ENCODE peak calls at places on chromosomes 1 and 21, in five cellular contexts. Y is mesenchymal stem cell, N is neuronal stem cell, W is H9, X is H1. O is an unnamed sample.

GRCh38 chr1:183580281-183580682 is 10.0 kb downstream of the NCF2 start:
- DNase-seq in Y (peak; percentile 24), N (no peak), W (peak; percentile 82), X (no peak), O (peak; percentile 15)

GRCh38 chr21:42219606-42220137 is 732 bp downstream of the ABCG1 start:
- DNase-seq in Y (no peak), N (no peak), W (peak; percentile 37), X (peak; percentile 64), O (no peak)

GRCh38 chr1:205229916-205230700 is 2.4 kb downstream of the TMCC2 start:
- DNase-seq in Y (peak; percentile 15), N (no peak), W (no peak), X (no peak), O (no peak)

GRCh38 chr1:28341591-28341990 is 12.8 kb downstream of the MED18 start:
- DNase-seq in Y (no peak), N (no peak), W (no peak), X (no peak), O (peak; percentile 93)

GRCh38 chr1:12556368-12556930 is 61.6 kb downstream of the DHRS3 start:
- DNase-seq in Y (peak; percentile 83), N (no peak), W (no peak), X (no peak), O (peak; percentile 83)

GRCh38 chr1:65717815-65718454 is 74.8 kb upstream of the PDE4B start:
- DNase-seq in Y (peak; percentile 19), N (no peak), W (no peak), X (no peak), O (peak; percentile 56)

GRCh38 chr1:31503581-31503980 is 72.7 kb upstream of the TINAGL1 start:
- DNase-seq in Y (no peak), N (no peak), W (no peak), X (no peak), O (no peak)

GRCh38 chr1:46174448-46175231 is at the start of gene TSPAN1:
- DNase-seq in Y (peak; percentile 72), N (no peak), W (no peak), X (no peak), O (no peak)

GRCh38 chr1:225617479-225617878 is 35.4 kb downstream of the ENAH start:
- DNase-seq in Y (peak; percentile 36), N (no peak), W (no peak), X (no peak), O (no peak)

GRCh38 chr1:206002160-206002559 is 1.0 kb downstream of the RAB7B start:
- DNase-seq in Y (no peak), N (no peak), W (no peak), X (peak; percentile 22), O (no peak)

GRCh38 chr1:66532798-66533783 is 862 bp upstream of the SGIP1 start:
- DNase-seq in Y (peak; percentile 93), N (peak; percentile 38), W (peak; percentile 39), X (peak; percentile 62), O (no peak)

GRCh38 chr1:161307230-161307768 is 2.5 kb downstream of the MPZ start:
- DNase-seq in Y (peak; percentile 83), N (no peak), W (no peak), X (no peak), O (no peak)

GRCh38 chr1:118744420-118744819 is 243.7 kb downstream of the TBX15 start:
- DNase-seq in Y (no peak), N (no peak), W (no peak), X (no peak), O (no peak)

GRCh38 chr1:64895500-64895899 is 70.8 kb downstream of the JAK1 start:
- DNase-seq in Y (no peak), N (no peak), W (no peak), X (no peak), O (no peak)

GRCh38 chr1:41539999-41540398 is 55.5 kb upstream of the EDN2 start:
- DNase-seq in Y (no peak), N (no peak), W (no peak), X (no peak), O (no peak)

GRCh38 chr1:230495891-230496385 is 69.8 kb upstream of the PGBD5 start:
- DNase-seq in Y (no peak), N (no peak), W (no peak), X (no peak), O (no peak)

GRCh38 chr1:98870959-98871903 is 133.4 kb downstream of the PLPPR5 start:
- DNase-seq in Y (no peak), N (no peak), W (no peak), X (no peak), O (no peak)

GRCh38 chr1:78493456-78493855 is 2.7 kb downstream of the PTGFR start:
- DNase-seq in Y (no peak), N (no peak), W (no peak), X (no peak), O (no peak)

GRCh38 chr1:183023146-183023600 is at the start of gene LAMC1:
- DNase-seq in Y (peak; percentile 84), N (peak; percentile 91), W (peak; percentile 93), X (peak; percentile 90), O (peak; percentile 67)

GRCh38 chr1:62234709-62235108 is 40.1 kb downstream of the L1TD1 start:
- DNase-seq in Y (no peak), N (no peak), W (no peak), X (no peak), O (no peak)

GRCh38 chr1:211490821-211491415 is 1.0 kb downstream of the RD3 start:
- DNase-seq in Y (no peak), N (no peak), W (no peak), X (no peak), O (no peak)

GRCh38 chr1:206143537-206144155 is 26.5 kb upstream of the AVPR1B start:
- DNase-seq in Y (no peak), N (no peak), W (no peak), X (no peak), O (no peak)

GRCh38 chr1:92623187-92623778 is 136.6 kb upstream of the GFI1 start:
- DNase-seq in Y (peak; percentile 12), N (no peak), W (no peak), X (no peak), O (no peak)

GRCh38 chr1:224433041-224433670 is 1.4 kb downstream of the WDR26 start:
- DNase-seq in Y (peak; percentile 52), N (peak; percentile 18), W (no peak), X (no peak), O (no peak)

GRCh38 chr1:46315669-46316403 is 12.3 kb downstream of the UQCRH start:
- DNase-seq in Y (peak; percentile 16), N (no peak), W (no peak), X (no peak), O (no peak)

GRCh38 chr1:6035265-6035664 is 10.4 kb upstream of the KCNAB2 start:
- DNase-seq in Y (no peak), N (no peak), W (no peak), X (no peak), O (no peak)

DNA sequence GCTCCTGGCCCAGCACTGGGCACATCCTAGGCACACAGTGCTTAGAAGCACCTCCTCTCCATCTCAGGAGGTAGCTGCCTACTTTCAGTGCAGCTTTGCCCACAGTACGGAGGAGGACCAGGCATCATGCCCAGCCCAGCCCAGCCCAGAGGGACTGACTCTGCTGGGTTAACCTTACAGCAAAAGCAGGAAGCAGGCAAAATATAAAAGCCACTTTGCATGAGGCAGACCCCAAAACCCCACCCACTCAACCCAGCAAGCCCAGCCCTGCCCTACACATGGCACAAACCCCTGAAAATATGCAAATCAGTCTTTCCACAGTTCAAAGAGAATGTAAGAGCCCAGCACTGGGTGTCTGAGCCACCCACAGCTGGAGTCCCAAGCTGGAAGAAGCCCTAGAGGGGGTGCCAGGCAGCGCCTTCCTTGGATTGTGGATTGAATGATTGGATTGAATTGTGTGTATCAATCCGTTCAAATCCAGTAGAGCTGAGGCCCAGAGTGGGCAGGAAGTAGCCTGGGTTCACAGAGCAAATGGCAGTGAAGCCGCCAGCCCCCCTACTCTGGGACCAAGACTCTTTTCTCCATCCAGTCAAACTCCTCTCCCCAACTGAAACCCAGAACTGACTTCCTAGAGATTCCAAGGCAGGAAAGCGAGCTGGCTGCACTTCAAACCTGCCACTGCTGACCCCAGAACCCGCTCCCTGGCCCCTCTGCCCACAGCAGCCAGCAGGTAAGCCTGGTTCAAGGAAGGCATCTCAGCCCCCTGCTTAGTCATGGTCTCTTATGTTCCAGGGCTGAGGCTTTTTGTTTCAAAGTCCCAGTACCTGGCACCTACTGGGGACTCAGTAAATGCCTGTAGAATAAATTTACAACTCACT is 117.7 kb downstream of the LACTBL1 start:
- DNase-seq in Y (no peak), N (no peak), W (no peak), X (no peak), O (no peak)
- H2BK5ac ChIP-seq in Y (no peak overlapping the region), N (no peak overlapping the region), W (no peak overlapping the region), X (no peak overlapping the region), O (no peak overlapping the region)

DNA sequence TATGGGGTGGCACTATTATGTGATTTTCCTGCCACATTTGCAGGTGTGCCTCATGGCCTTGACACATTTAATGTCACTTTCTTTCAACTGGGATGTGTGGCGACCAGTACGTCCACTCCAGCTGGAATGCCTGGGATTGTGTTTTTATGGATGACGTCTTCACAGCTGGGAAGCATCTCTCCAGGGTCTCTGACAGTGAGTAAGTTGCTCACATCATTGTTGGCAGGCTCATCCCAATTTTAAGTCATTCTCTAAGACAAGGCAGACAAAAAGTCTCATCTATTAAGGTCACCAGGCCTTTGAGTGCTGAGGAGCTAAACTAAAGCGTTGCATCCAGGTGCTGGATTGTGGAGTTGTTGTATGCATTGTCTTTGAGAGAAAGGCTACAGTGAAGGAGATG is 43.3 kb downstream of the RUNX1 start:
- DNase-seq in Y (no peak), N (no peak), W (no peak), X (no peak), O (no peak)
- H2BK12ac ChIP-seq in Y (peak overlapping the region; percentile 27), N (no peak overlapping the region), W (no peak overlapping the region), X (no peak overlapping the region), O (no peak overlapping the region)

DNA sequence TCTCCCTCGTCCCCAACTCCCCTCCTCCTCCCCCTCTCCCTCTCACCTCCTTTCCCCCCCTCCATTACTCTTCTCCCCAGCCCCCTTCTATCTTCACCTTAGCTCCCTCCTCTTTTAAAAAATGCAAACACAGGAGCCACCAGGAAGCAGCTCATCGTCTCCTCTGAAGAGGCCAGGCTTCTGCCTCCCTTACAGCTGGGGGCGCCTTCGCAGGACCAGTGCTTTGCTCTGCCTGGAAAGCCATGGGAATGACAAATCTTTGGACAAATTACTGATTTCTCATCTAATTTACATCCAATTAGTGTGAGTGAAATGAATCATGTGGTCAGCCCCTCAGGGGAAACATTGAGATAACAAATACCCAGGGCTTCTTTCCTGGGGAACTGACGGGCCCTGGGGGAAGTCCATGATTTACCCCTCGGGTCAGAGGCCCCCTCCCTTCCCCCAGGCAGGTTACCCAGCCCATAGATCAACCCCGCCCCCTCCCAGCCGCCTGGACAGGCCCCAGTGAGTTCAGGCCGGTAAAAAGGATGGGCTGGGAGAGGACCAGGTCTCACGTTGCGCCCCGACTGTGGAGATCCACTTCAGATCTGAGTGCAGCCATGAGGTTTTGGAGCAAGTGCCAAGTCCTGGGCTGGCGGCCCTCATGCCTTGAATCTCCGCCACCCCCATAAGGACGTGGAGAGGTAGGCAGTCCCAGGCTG is 300.9 kb downstream of the RRAGC start:
- DNase-seq in Y (no peak), N (no peak), W (peak; percentile 77), X (peak; percentile 75), O (no peak)
- H2AFZ ChIP-seq in Y (no peak overlapping the region), N (peak overlapping the region; percentile 85), W (no peak overlapping the region), X (peak overlapping the region; percentile 99), O (no peak overlapping the region)

GRCh38 chr1:35499230-35499629 is 58.0 kb downstream of the KIAA0319L start:
- DNase-seq in Y (no peak), N (no peak), W (no peak), X (no peak), O (no peak)

GRCh38 chr1:35499652-35500176 is 57.5 kb downstream of the KIAA0319L start:
- DNase-seq in Y (no peak), N (no peak), W (no peak), X (no peak), O (no peak)

GRCh38 chr1:35502242-35502641 is 55.0 kb downstream of the KIAA0319L start:
- DNase-seq in Y (no peak), N (no peak), W (no peak), X (no peak), O (no peak)

GRCh38 chr1:35497571-35497970 is 59.6 kb downstream of the KIAA0319L start:
- DNase-seq in Y (no peak), N (no peak), W (no peak), X (no peak), O (no peak)

GRCh38 chr1:35500439-35500838 is 56.8 kb downstream of the KIAA0319L start:
- DNase-seq in Y (no peak), N (no peak), W (no peak), X (no peak), O (no peak)
- H2BK5ac ChIP-seq in Y (no peak overlapping the region), N (no peak overlapping the region), W (no peak overlapping the region), X (no peak overlapping the region), O (no peak overlapping the region)

O was measured in trophoblast cell.